ENCODE peak calls at places on chromosomes 11 and 22, in nine cellular contexts. One of them, this sample, is unnamed.

GRCh38 chr22:23291806-23292452 is 111.6 kb downstream of the BCR start:
- DNase-seq in fibroblast of mammary gland: no peak
- DNase-seq in endothelial cell: no peak
- DNase-seq in activated T-helper 1 cell treated with anti-CD3 and anti-CD28 coated beads, Interleukin-12 subunit alpha, Interleukin-12 subunit beta, Interleukin-2, Interleukin-4 antibody, amounts not matched to agents 30 ng/mL and 10 ng/mL and 1 ng/mL, durations not matched to agents 14 hours and 24 hours and 36 hours: no peak
- DNase-seq in neural progenitor cell: no peak
- DNase-seq in NCI-H345: no peak
- DNase-seq in heart left ventricle: no peak
- DNase-seq in natural killer cell treated with Interleukin-12 subunit alpha and Interleukin-12 subunit beta and Interleukin-15 and Interleukin-18, amount 100 ng/mL, for 72 hours: no peak
- DNase-seq in T-helper 22 cell: no peak
- DNase-seq in this sample: no peak

GRCh38 chr11:72716291-72716690 is 35.9 kb downstream of the ARAP1 start:
- DNase-seq in activated T-helper 1 cell treated with anti-CD3 and anti-CD28 coated beads, Interleukin-12 subunit alpha, Interleukin-12 subunit beta, Interleukin-2, Interleukin-4 antibody, amounts not matched to agents 30 ng/mL and 10 ng/mL and 1 ng/mL, durations not matched to agents 14 hours and 24 hours and 36 hours: no peak
- DNase-seq in T-helper 22 cell: no peak
- DNase-seq in heart left ventricle: no peak
- DNase-seq in natural killer cell treated with Interleukin-12 subunit alpha and Interleukin-12 subunit beta and Interleukin-15 and Interleukin-18, amount 100 ng/mL, for 72 hours: no peak
- DNase-seq in fibroblast of mammary gland: no peak
- DNase-seq in NCI-H345: no peak
- DNase-seq in neural progenitor cell: no peak
- DNase-seq in endothelial cell: no peak
- DNase-seq in this sample: no peak

GRCh38 chr11:109946322-109946846 is 146.8 kb upstream of the ZC3H12C start:
- DNase-seq in activated T-helper 1 cell treated with anti-CD3 and anti-CD28 coated beads, Interleukin-12 subunit alpha, Interleukin-12 subunit beta, Interleukin-2, Interleukin-4 antibody, amounts not matched to agents 30 ng/mL and 10 ng/mL and 1 ng/mL, durations not matched to agents 14 hours and 24 hours and 36 hours: peak; percentile 47
- DNase-seq in natural killer cell treated with Interleukin-12 subunit alpha and Interleukin-12 subunit beta and Interleukin-15 and Interleukin-18, amount 100 ng/mL, for 72 hours: peak; percentile 65
- DNase-seq in fibroblast of mammary gland: peak; percentile 98
- DNase-seq in T-helper 22 cell: no peak
- DNase-seq in neural progenitor cell: peak; percentile 86
- DNase-seq in NCI-H345: peak; percentile 73
- DNase-seq in heart left ventricle: peak; percentile 84
- DNase-seq in endothelial cell: peak; percentile 83
- DNase-seq in this sample: peak; percentile 83

GRCh38 chr11:81005595-81005994 is 1564.8 kb upstream of the TENM4 start:
- DNase-seq in T-helper 22 cell: no peak
- DNase-seq in NCI-H345: no peak
- DNase-seq in fibroblast of mammary gland: peak; percentile 92
- DNase-seq in activated T-helper 1 cell treated with anti-CD3 and anti-CD28 coated beads, Interleukin-12 subunit alpha, Interleukin-12 subunit beta, Interleukin-2, Interleukin-4 antibody, amounts not matched to agents 30 ng/mL and 10 ng/mL and 1 ng/mL, durations not matched to agents 14 hours and 24 hours and 36 hours: no peak
- DNase-seq in heart left ventricle: no peak
- DNase-seq in neural progenitor cell: no peak
- DNase-seq in natural killer cell treated with Interleukin-12 subunit alpha and Interleukin-12 subunit beta and Interleukin-15 and Interleukin-18, amount 100 ng/mL, for 72 hours: no peak
- DNase-seq in endothelial cell: no peak
- DNase-seq in this sample: no peak

GRCh38 chr11:61671527-61671926 is 8.7 kb upstream of the DAGLA start:
- DNase-seq in activated T-helper 1 cell treated with anti-CD3 and anti-CD28 coated beads, Interleukin-12 subunit alpha, Interleukin-12 subunit beta, Interleukin-2, Interleukin-4 antibody, amounts not matched to agents 30 ng/mL and 10 ng/mL and 1 ng/mL, durations not matched to agents 14 hours and 24 hours and 36 hours: no peak
- DNase-seq in heart left ventricle: no peak
- DNase-seq in natural killer cell treated with Interleukin-12 subunit alpha and Interleukin-12 subunit beta and Interleukin-15 and Interleukin-18, amount 100 ng/mL, for 72 hours: no peak
- DNase-seq in fibroblast of mammary gland: no peak
- DNase-seq in endothelial cell: peak; percentile 39
- DNase-seq in NCI-H345: no peak
- DNase-seq in neural progenitor cell: peak; percentile 68
- DNase-seq in T-helper 22 cell: no peak
- DNase-seq in this sample: peak; percentile 31

GRCh38 chr11:100682247-100682969 is 4.7 kb upstream of the ARHGAP42 start:
- DNase-seq in natural killer cell treated with Interleukin-12 subunit alpha and Interleukin-12 subunit beta and Interleukin-15 and Interleukin-18, amount 100 ng/mL, for 72 hours: no peak
- DNase-seq in fibroblast of mammary gland: peak; percentile 52
- DNase-seq in NCI-H345: no peak
- DNase-seq in T-helper 22 cell: no peak
- DNase-seq in heart left ventricle: no peak
- DNase-seq in neural progenitor cell: no peak
- DNase-seq in activated T-helper 1 cell treated with anti-CD3 and anti-CD28 coated beads, Interleukin-12 subunit alpha, Interleukin-12 subunit beta, Interleukin-2, Interleukin-4 antibody, amounts not matched to agents 30 ng/mL and 10 ng/mL and 1 ng/mL, durations not matched to agents 14 hours and 24 hours and 36 hours: no peak
- DNase-seq in endothelial cell: no peak
- DNase-seq in this sample: no peak

GRCh38 chr11:124879229-124879998 is 14.2 kb downstream of the ROBO3 start:
- DNase-seq in NCI-H345: no peak
- DNase-seq in activated T-helper 1 cell treated with anti-CD3 and anti-CD28 coated beads, Interleukin-12 subunit alpha, Interleukin-12 subunit beta, Interleukin-2, Interleukin-4 antibody, amounts not matched to agents 30 ng/mL and 10 ng/mL and 1 ng/mL, durations not matched to agents 14 hours and 24 hours and 36 hours: no peak
- DNase-seq in fibroblast of mammary gland: no peak
- DNase-seq in endothelial cell: no peak
- DNase-seq in T-helper 22 cell: no peak
- DNase-seq in heart left ventricle: no peak
- DNase-seq in natural killer cell treated with Interleukin-12 subunit alpha and Interleukin-12 subunit beta and Interleukin-15 and Interleukin-18, amount 100 ng/mL, for 72 hours: no peak
- DNase-seq in neural progenitor cell: no peak
- DNase-seq in this sample: no peak

GRCh38 chr11:118014022-118014421 is 27.8 kb downstream of the IL10RA start:
- DNase-seq in endothelial cell: no peak
- DNase-seq in neural progenitor cell: no peak
- DNase-seq in fibroblast of mammary gland: no peak
- DNase-seq in natural killer cell treated with Interleukin-12 subunit alpha and Interleukin-12 subunit beta and Interleukin-15 and Interleukin-18, amount 100 ng/mL, for 72 hours: no peak
- DNase-seq in activated T-helper 1 cell treated with anti-CD3 and anti-CD28 coated beads, Interleukin-12 subunit alpha, Interleukin-12 subunit beta, Interleukin-2, Interleukin-4 antibody, amounts not matched to agents 30 ng/mL and 10 ng/mL and 1 ng/mL, durations not matched to agents 14 hours and 24 hours and 36 hours: no peak
- DNase-seq in NCI-H345: no peak
- DNase-seq in T-helper 22 cell: no peak
- DNase-seq in heart left ventricle: no peak
- DNase-seq in this sample: no peak

GRCh38 chr22:40463017-40463631 is 92.7 kb downstream of the SGSM3 start:
- DNase-seq in NCI-H345: no peak
- DNase-seq in T-helper 22 cell: peak; percentile 26
- DNase-seq in heart left ventricle: no peak
- DNase-seq in neural progenitor cell: no peak
- DNase-seq in natural killer cell treated with Interleukin-12 subunit alpha and Interleukin-12 subunit beta and Interleukin-15 and Interleukin-18, amount 100 ng/mL, for 72 hours: peak; percentile 69
- DNase-seq in endothelial cell: no peak
- DNase-seq in fibroblast of mammary gland: no peak
- DNase-seq in activated T-helper 1 cell treated with anti-CD3 and anti-CD28 coated beads, Interleukin-12 subunit alpha, Interleukin-12 subunit beta, Interleukin-2, Interleukin-4 antibody, amounts not matched to agents 30 ng/mL and 10 ng/mL and 1 ng/mL, durations not matched to agents 14 hours and 24 hours and 36 hours: peak; percentile 37
- DNase-seq in this sample: peak; percentile 80

GRCh38 chr22:48352086-48352911 is 1475.4 kb downstream of the BRD1 start:
- DNase-seq in heart left ventricle: no peak
- DNase-seq in activated T-helper 1 cell treated with anti-CD3 and anti-CD28 coated beads, Interleukin-12 subunit alpha, Interleukin-12 subunit beta, Interleukin-2, Interleukin-4 antibody, amounts not matched to agents 30 ng/mL and 10 ng/mL and 1 ng/mL, durations not matched to agents 14 hours and 24 hours and 36 hours: no peak
- DNase-seq in fibroblast of mammary gland: no peak
- DNase-seq in endothelial cell: no peak
- DNase-seq in natural killer cell treated with Interleukin-12 subunit alpha and Interleukin-12 subunit beta and Interleukin-15 and Interleukin-18, amount 100 ng/mL, for 72 hours: no peak
- DNase-seq in T-helper 22 cell: no peak
- DNase-seq in neural progenitor cell: no peak
- DNase-seq in NCI-H345: no peak
- DNase-seq in this sample: no peak

GRCh38 chr11:119169272-119169719 is 771 bp downstream of the NLRX1 start:
- DNase-seq in T-helper 22 cell: no peak
- DNase-seq in fibroblast of mammary gland: peak; percentile 31
- DNase-seq in activated T-helper 1 cell treated with anti-CD3 and anti-CD28 coated beads, Interleukin-12 subunit alpha, Interleukin-12 subunit beta, Interleukin-2, Interleukin-4 antibody, amounts not matched to agents 30 ng/mL and 10 ng/mL and 1 ng/mL, durations not matched to agents 14 hours and 24 hours and 36 hours: peak; percentile 16
- DNase-seq in neural progenitor cell: peak; percentile 58
- DNase-seq in NCI-H345: no peak
- DNase-seq in natural killer cell treated with Interleukin-12 subunit alpha and Interleukin-12 subunit beta and Interleukin-15 and Interleukin-18, amount 100 ng/mL, for 72 hours: no peak
- DNase-seq in endothelial cell: peak; percentile 31
- DNase-seq in heart left ventricle: peak; percentile 49
- DNase-seq in this sample: peak; percentile 34

GRCh38 chr11:2521081-2521480 is 76.3 kb downstream of the KCNQ1 start:
- DNase-seq in heart left ventricle: no peak
- DNase-seq in neural progenitor cell: peak; percentile 1
- DNase-seq in endothelial cell: peak; percentile 1
- DNase-seq in activated T-helper 1 cell treated with anti-CD3 and anti-CD28 coated beads, Interleukin-12 subunit alpha, Interleukin-12 subunit beta, Interleukin-2, Interleukin-4 antibody, amounts not matched to agents 30 ng/mL and 10 ng/mL and 1 ng/mL, durations not matched to agents 14 hours and 24 hours and 36 hours: no peak
- DNase-seq in T-helper 22 cell: no peak
- DNase-seq in NCI-H345: no peak
- DNase-seq in natural killer cell treated with Interleukin-12 subunit alpha and Interleukin-12 subunit beta and Interleukin-15 and Interleukin-18, amount 100 ng/mL, for 72 hours: peak; percentile 44
- DNase-seq in fibroblast of mammary gland: no peak
- DNase-seq in this sample: no peak

GRCh38 chr11:118620529-118621070 is 13.2 kb downstream of the PHLDB1 start:
- DNase-seq in natural killer cell treated with Interleukin-12 subunit alpha and Interleukin-12 subunit beta and Interleukin-15 and Interleukin-18, amount 100 ng/mL, for 72 hours: no peak
- DNase-seq in T-helper 22 cell: no peak
- DNase-seq in fibroblast of mammary gland: no peak
- DNase-seq in neural progenitor cell: no peak
- DNase-seq in activated T-helper 1 cell treated with anti-CD3 and anti-CD28 coated beads, Interleukin-12 subunit alpha, Interleukin-12 subunit beta, Interleukin-2, Interleukin-4 antibody, amounts not matched to agents 30 ng/mL and 10 ng/mL and 1 ng/mL, durations not matched to agents 14 hours and 24 hours and 36 hours: no peak
- DNase-seq in heart left ventricle: peak; percentile 70
- DNase-seq in endothelial cell: no peak
- DNase-seq in NCI-H345: no peak
- DNase-seq in this sample: no peak

GRCh38 chr11:8906629-8907028 is 4.4 kb upstream of the AKIP1 start:
- DNase-seq in fibroblast of mammary gland: peak; percentile 85
- DNase-seq in activated T-helper 1 cell treated with anti-CD3 and anti-CD28 coated beads, Interleukin-12 subunit alpha, Interleukin-12 subunit beta, Interleukin-2, Interleukin-4 antibody, amounts not matched to agents 30 ng/mL and 10 ng/mL and 1 ng/mL, durations not matched to agents 14 hours and 24 hours and 36 hours: no peak
- DNase-seq in heart left ventricle: no peak
- DNase-seq in endothelial cell: no peak
- DNase-seq in neural progenitor cell: no peak
- DNase-seq in natural killer cell treated with Interleukin-12 subunit alpha and Interleukin-12 subunit beta and Interleukin-15 and Interleukin-18, amount 100 ng/mL, for 72 hours: no peak
- DNase-seq in T-helper 22 cell: no peak
- DNase-seq in NCI-H345: no peak
- DNase-seq in this sample: no peak

GRCh38 chr11:92854162-92854561 is 115.3 kb upstream of the MTNR1B start:
- DNase-seq in activated T-helper 1 cell treated with anti-CD3 and anti-CD28 coated beads, Interleukin-12 subunit alpha, Interleukin-12 subunit beta, Interleukin-2, Interleukin-4 antibody, amounts not matched to agents 30 ng/mL and 10 ng/mL and 1 ng/mL, durations not matched to agents 14 hours and 24 hours and 36 hours: no peak
- DNase-seq in neural progenitor cell: no peak
- DNase-seq in NCI-H345: no peak
- DNase-seq in fibroblast of mammary gland: no peak
- DNase-seq in T-helper 22 cell: no peak
- DNase-seq in heart left ventricle: no peak
- DNase-seq in endothelial cell: no peak
- DNase-seq in natural killer cell treated with Interleukin-12 subunit alpha and Interleukin-12 subunit beta and Interleukin-15 and Interleukin-18, amount 100 ng/mL, for 72 hours: no peak
- DNase-seq in this sample: no peak

GRCh38 chr11:84857746-84858145 is 769.4 kb downstream of the DLG2 start:
- DNase-seq in T-helper 22 cell: no peak
- DNase-seq in natural killer cell treated with Interleukin-12 subunit alpha and Interleukin-12 subunit beta and Interleukin-15 and Interleukin-18, amount 100 ng/mL, for 72 hours: no peak
- DNase-seq in heart left ventricle: no peak
- DNase-seq in endothelial cell: no peak
- DNase-seq in NCI-H345: no peak
- DNase-seq in neural progenitor cell: no peak
- DNase-seq in activated T-helper 1 cell treated with anti-CD3 and anti-CD28 coated beads, Interleukin-12 subunit alpha, Interleukin-12 subunit beta, Interleukin-2, Interleukin-4 antibody, amounts not matched to agents 30 ng/mL and 10 ng/mL and 1 ng/mL, durations not matched to agents 14 hours and 24 hours and 36 hours: no peak
- DNase-seq in fibroblast of mammary gland: peak; percentile 39
- DNase-seq in this sample: no peak

GRCh38 chr11:36037031-36037430 is 93.2 kb downstream of the LDLRAD3 start:
- DNase-seq in natural killer cell treated with Interleukin-12 subunit alpha and Interleukin-12 subunit beta and Interleukin-15 and Interleukin-18, amount 100 ng/mL, for 72 hours: no peak
- DNase-seq in T-helper 22 cell: no peak
- DNase-seq in heart left ventricle: no peak
- DNase-seq in neural progenitor cell: no peak
- DNase-seq in NCI-H345: no peak
- DNase-seq in activated T-helper 1 cell treated with anti-CD3 and anti-CD28 coated beads, Interleukin-12 subunit alpha, Interleukin-12 subunit beta, Interleukin-2, Interleukin-4 antibody, amounts not matched to agents 30 ng/mL and 10 ng/mL and 1 ng/mL, durations not matched to agents 14 hours and 24 hours and 36 hours: no peak
- DNase-seq in endothelial cell: no peak
- DNase-seq in fibroblast of mammary gland: peak; percentile 58
- DNase-seq in this sample: no peak

GRCh38 chr11:3920148-3920852 is 64.8 kb downstream of the STIM1 start:
- DNase-seq in T-helper 22 cell: peak; percentile 35
- DNase-seq in fibroblast of mammary gland: peak; percentile 87
- DNase-seq in natural killer cell treated with Interleukin-12 subunit alpha and Interleukin-12 subunit beta and Interleukin-15 and Interleukin-18, amount 100 ng/mL, for 72 hours: peak; percentile 88
- DNase-seq in heart left ventricle: no peak
- DNase-seq in endothelial cell: no peak
- DNase-seq in neural progenitor cell: no peak
- DNase-seq in NCI-H345: no peak
- DNase-seq in activated T-helper 1 cell treated with anti-CD3 and anti-CD28 coated beads, Interleukin-12 subunit alpha, Interleukin-12 subunit beta, Interleukin-2, Interleukin-4 antibody, amounts not matched to agents 30 ng/mL and 10 ng/mL and 1 ng/mL, durations not matched to agents 14 hours and 24 hours and 36 hours: peak; percentile 59
- DNase-seq in this sample: no peak

GRCh38 chr11:11574373-11574772 is 47.4 kb downstream of the GALNT18 start:
- DNase-seq in T-helper 22 cell: no peak
- DNase-seq in natural killer cell treated with Interleukin-12 subunit alpha and Interleukin-12 subunit beta and Interleukin-15 and Interleukin-18, amount 100 ng/mL, for 72 hours: no peak
- DNase-seq in activated T-helper 1 cell treated with anti-CD3 and anti-CD28 coated beads, Interleukin-12 subunit alpha, Interleukin-12 subunit beta, Interleukin-2, Interleukin-4 antibody, amounts not matched to agents 30 ng/mL and 10 ng/mL and 1 ng/mL, durations not matched to agents 14 hours and 24 hours and 36 hours: no peak
- DNase-seq in endothelial cell: no peak
- DNase-seq in neural progenitor cell: no peak
- DNase-seq in heart left ventricle: no peak
- DNase-seq in NCI-H345: no peak
- DNase-seq in fibroblast of mammary gland: no peak
- DNase-seq in this sample: no peak

GRCh38 chr22:44691796-44692661 is 10.0 kb upstream of the PRR5 start:
- DNase-seq in fibroblast of mammary gland: no peak
- DNase-seq in natural killer cell treated with Interleukin-12 subunit alpha and Interleukin-12 subunit beta and Interleukin-15 and Interleukin-18, amount 100 ng/mL, for 72 hours: no peak
- DNase-seq in heart left ventricle: no peak
- DNase-seq in NCI-H345: no peak
- DNase-seq in T-helper 22 cell: no peak
- DNase-seq in activated T-helper 1 cell treated with anti-CD3 and anti-CD28 coated beads, Interleukin-12 subunit alpha, Interleukin-12 subunit beta, Interleukin-2, Interleukin-4 antibody, amounts not matched to agents 30 ng/mL and 10 ng/mL and 1 ng/mL, durations not matched to agents 14 hours and 24 hours and 36 hours: no peak
- DNase-seq in neural progenitor cell: no peak
- DNase-seq in endothelial cell: no peak
- DNase-seq in this sample: no peak

GRCh38 chr11:76606102-76606793 is 64.3 kb downstream of the LRRC32 start:
- DNase-seq in natural killer cell treated with Interleukin-12 subunit alpha and Interleukin-12 subunit beta and Interleukin-15 and Interleukin-18, amount 100 ng/mL, for 72 hours: no peak
- DNase-seq in heart left ventricle: peak; percentile 69
- DNase-seq in fibroblast of mammary gland: peak; percentile 81
- DNase-seq in neural progenitor cell: no peak
- DNase-seq in endothelial cell: no peak
- DNase-seq in activated T-helper 1 cell treated with anti-CD3 and anti-CD28 coated beads, Interleukin-12 subunit alpha, Interleukin-12 subunit beta, Interleukin-2, Interleukin-4 antibody, amounts not matched to agents 30 ng/mL and 10 ng/mL and 1 ng/mL, durations not matched to agents 14 hours and 24 hours and 36 hours: no peak
- DNase-seq in T-helper 22 cell: no peak
- DNase-seq in NCI-H345: no peak
- DNase-seq in this sample: no peak

GRCh38 chr22:19113429-19113828 is 8.8 kb downstream of the DGCR2 start:
- DNase-seq in NCI-H345: no peak
- DNase-seq in fibroblast of mammary gland: no peak
- DNase-seq in T-helper 22 cell: no peak
- DNase-seq in neural progenitor cell: no peak
- DNase-seq in activated T-helper 1 cell treated with anti-CD3 and anti-CD28 coated beads, Interleukin-12 subunit alpha, Interleukin-12 subunit beta, Interleukin-2, Interleukin-4 antibody, amounts not matched to agents 30 ng/mL and 10 ng/mL and 1 ng/mL, durations not matched to agents 14 hours and 24 hours and 36 hours: no peak
- DNase-seq in natural killer cell treated with Interleukin-12 subunit alpha and Interleukin-12 subunit beta and Interleukin-15 and Interleukin-18, amount 100 ng/mL, for 72 hours: no peak
- DNase-seq in heart left ventricle: no peak
- DNase-seq in endothelial cell: no peak
- DNase-seq in this sample: no peak

GRCh38 chr11:60657880-60658279 is 41.5 kb upstream of the MS4A8 start:
- DNase-seq in NCI-H345: peak; percentile 78
- DNase-seq in fibroblast of mammary gland: no peak
- DNase-seq in heart left ventricle: no peak
- DNase-seq in activated T-helper 1 cell treated with anti-CD3 and anti-CD28 coated beads, Interleukin-12 subunit alpha, Interleukin-12 subunit beta, Interleukin-2, Interleukin-4 antibody, amounts not matched to agents 30 ng/mL and 10 ng/mL and 1 ng/mL, durations not matched to agents 14 hours and 24 hours and 36 hours: no peak
- DNase-seq in natural killer cell treated with Interleukin-12 subunit alpha and Interleukin-12 subunit beta and Interleukin-15 and Interleukin-18, amount 100 ng/mL, for 72 hours: no peak
- DNase-seq in neural progenitor cell: peak; percentile 6
- DNase-seq in endothelial cell: no peak
- DNase-seq in T-helper 22 cell: no peak
- DNase-seq in this sample: no peak